ENCODE peak calls at places on chromosomes 2 and 18, in ten cellular contexts. U is left ventricle myocardium inferior, Y is epithelial cell of esophagus, A is choroid plexus epithelial cell, S is testis, V is keratinocyte, Z is BE2C, C is AG04450, G is A549, H is upper lobe of right lung. F is an unnamed sample.
A peak's percentile ranks its signal among the peaks of the same experiment; 100 is the strongest.

GRCh38 chr2:54557601-54558187 is 101.6 kb downstream of the SPTBN1 start:
- DNase-seq in U (peak; percentile 56), Y (peak; percentile 69), A (no peak), S (peak; percentile 67), V (no peak), Z (peak; percentile 57), C (no peak), G (peak; percentile 33), H (peak; percentile 82), F (peak; percentile 86)

GRCh38 chr18:72201032-72201431 is 343.1 kb downstream of the CBLN2 start:
- DNase-seq in U (no peak), Y (no peak), A (peak; percentile 1), S (no peak), V (no peak), Z (no peak), C (no peak), G (no peak), H (no peak), F (no peak)

GRCh38 chr2:118815314-118815713 is 32.1 kb downstream of the EN1 start:
- DNase-seq in U (no peak), Y (no peak), A (no peak), S (no peak), V (no peak), Z (no peak), C (no peak), G (no peak), H (no peak), F (no peak)

GRCh38 chr2:82507657-82508056 is 1951.4 kb downstream of the SUCLG1 start:
- DNase-seq in U (no peak), Y (no peak), A (no peak), S (no peak), V (no peak), Z (no peak), C (no peak), G (no peak), H (no peak), F (no peak)

GRCh38 chr2:114442545-114442944 is at the start of gene DPP10:
- DNase-seq in U (no peak), Y (peak; percentile 15), A (peak; percentile 0), S (peak; percentile 39), V (no peak), Z (no peak), C (no peak), G (no peak), H (no peak), F (peak; percentile 48)

GRCh38 chr2:135820003-135820618 is 16.9 kb downstream of the LCT start:
- DNase-seq in U (no peak), Y (no peak), A (peak; percentile 51), S (no peak), V (no peak), Z (no peak), C (peak; percentile 20), G (no peak), H (no peak), F (no peak)

GRCh38 chr2:78861546-78861945 is 164.0 kb upstream of the REG3G start:
- DNase-seq in U (no peak), Y (no peak), A (peak; percentile 31), S (peak; percentile 28), V (no peak), Z (peak; percentile 28), C (no peak), G (peak; percentile 8), H (no peak), F (no peak)

GRCh38 chr2:102971661-102972060 is 209.8 kb downstream of the TMEM182 start:
- DNase-seq in U (no peak), Y (no peak), A (no peak), S (no peak), V (no peak), Z (no peak), C (no peak), G (no peak), H (no peak), F (no peak)

GRCh38 chr2:12330916-12331315 is 385.8 kb upstream of the TRIB2 start:
- DNase-seq in U (no peak), Y (peak; percentile 59), A (peak; percentile 75), S (no peak), V (no peak), Z (no peak), C (no peak), G (no peak), H (no peak), F (no peak)

GRCh38 chr18:25862881-25863600 is 227.4 kb downstream of the SS18 start:
- DNase-seq in U (no peak), Y (no peak), A (no peak), S (no peak), V (no peak), Z (no peak), C (no peak), G (no peak), H (no peak), F (no peak)

GRCh38 chr2:168796090-168796577 is 6.3 kb upstream of the NOSTRIN start:
- DNase-seq in U (no peak), Y (no peak), A (no peak), S (no peak), V (no peak), Z (no peak), C (no peak), G (no peak), H (no peak), F (no peak)

DNA sequence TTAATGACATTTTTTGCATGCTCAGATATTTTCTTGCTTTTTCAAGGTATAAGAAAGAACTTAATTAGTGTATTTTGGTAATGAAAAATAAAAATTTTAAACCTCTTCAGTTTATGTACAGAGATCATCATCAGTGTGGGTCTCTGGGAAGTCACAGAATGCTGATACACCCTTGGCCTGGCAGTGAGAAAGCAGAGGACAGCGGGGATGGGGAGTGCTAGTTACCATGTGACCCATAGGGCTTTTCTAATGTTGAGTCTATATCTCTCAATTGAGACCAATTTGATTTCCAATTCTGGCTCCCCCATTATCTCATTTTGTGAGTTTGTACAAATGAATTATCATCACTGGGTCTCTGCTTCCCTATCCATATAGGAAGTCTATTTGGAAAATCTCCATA is 305.7 kb downstream of the CYRIA start:
- DNase-seq in U (no peak), Y (no peak), A (no peak), S (no peak), V (no peak), Z (peak; percentile 96), C (no peak), G (no peak), H (no peak), F (no peak)
- H3K4me3 ChIP-seq in U (no peak overlapping the region), Y (no peak overlapping the region), A (no peak overlapping the region), S (no peak overlapping the region), V (no peak overlapping the region), Z (no peak overlapping the region), C (no peak overlapping the region), G (no peak overlapping the region), H (no peak overlapping the region), F (no peak overlapping the region)

DNA sequence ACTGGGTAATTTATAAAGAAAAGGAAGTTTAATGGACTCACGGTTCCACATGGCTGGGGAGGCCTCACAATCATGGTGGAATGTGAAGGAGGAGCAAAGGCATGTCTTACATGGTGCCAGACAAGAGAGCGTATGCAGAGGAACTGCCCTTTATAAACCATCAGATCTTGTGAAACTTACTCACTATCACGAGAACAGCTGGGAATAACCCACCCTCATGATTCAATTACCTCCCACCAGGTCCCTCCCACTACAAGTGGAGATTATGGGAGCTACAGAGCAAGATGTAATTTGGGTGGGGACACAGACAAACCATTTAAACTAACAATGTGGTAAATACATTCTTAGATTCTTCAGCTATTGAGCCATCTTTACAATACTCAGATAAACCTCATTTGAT is 176.1 kb downstream of the SH3BP4 start:
- DNase-seq in U (no peak), Y (no peak), A (peak; percentile 16), S (no peak), V (no peak), Z (no peak), C (no peak), G (no peak), H (no peak), F (no peak)
- H3K4me3 ChIP-seq in U (no peak overlapping the region), Y (no peak overlapping the region), A (no peak overlapping the region), S (no peak overlapping the region), V (no peak overlapping the region), Z (no peak overlapping the region), C (no peak overlapping the region), G (no peak overlapping the region), H (no peak overlapping the region), F (no peak overlapping the region)

GRCh38 chr2:30346475-30347169 is 100.4 kb upstream of the LCLAT1 start:
- DNase-seq in U (peak; percentile 84), Y (no peak), A (no peak), S (peak; percentile 62), V (no peak), Z (no peak), C (no peak), G (no peak), H (peak; percentile 67), F (peak; percentile 90)
- H3K4me3 ChIP-seq in U (peak overlapping the region; percentile 69), Y (no peak overlapping the region), A (no peak overlapping the region), S (no peak overlapping the region), V (no peak overlapping the region), Z (no peak overlapping the region), C (no peak overlapping the region), G (no peak overlapping the region), H (peak overlapping the region; percentile 43), F (no peak overlapping the region)

DNA sequence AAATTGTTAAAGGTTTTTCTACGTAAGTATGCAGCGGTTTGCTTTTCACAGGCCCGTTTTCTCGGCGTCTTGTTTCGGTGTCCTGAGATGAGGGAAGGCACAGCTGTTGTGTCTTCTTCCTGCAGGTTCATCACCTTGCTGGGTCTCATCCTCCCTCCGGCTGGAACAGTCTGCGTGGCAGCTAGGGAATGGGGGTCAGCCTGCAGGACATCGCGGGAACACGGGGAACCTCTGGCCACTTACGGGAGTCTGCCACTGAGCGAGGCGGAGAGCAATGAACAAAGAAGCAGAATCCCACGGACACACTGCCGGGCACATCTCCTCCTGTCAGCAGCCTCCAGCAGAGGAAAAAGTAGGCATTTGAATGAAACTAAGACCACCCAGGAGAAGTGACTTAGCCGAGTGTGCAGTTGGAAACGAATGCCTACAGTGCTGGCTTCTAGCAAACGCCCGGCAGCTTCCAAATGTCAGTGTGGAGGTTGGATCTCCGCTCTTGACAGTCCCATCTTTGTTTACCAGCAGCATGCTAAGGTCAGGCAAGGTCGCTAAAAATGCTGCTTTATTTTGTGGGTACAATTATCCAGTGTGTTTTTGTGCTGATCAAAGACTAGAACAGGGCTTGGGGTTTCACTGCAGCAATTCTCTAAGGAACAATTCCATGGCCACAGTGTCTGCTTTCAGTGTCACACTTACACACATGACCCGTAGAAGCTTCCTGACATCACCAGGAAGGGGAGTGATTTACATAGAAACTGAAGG is 109.8 kb upstream of the SEC11C start:
- DNase-seq in U (no peak), Y (no peak), A (no peak), S (no peak), V (no peak), Z (no peak), C (no peak), G (no peak), H (no peak), F (no peak)
- H3K4me3 ChIP-seq in U (no peak overlapping the region), Y (no peak overlapping the region), A (no peak overlapping the region), S (no peak overlapping the region), V (no peak overlapping the region), Z (no peak overlapping the region), C (no peak overlapping the region), G (no peak overlapping the region), H (no peak overlapping the region), F (no peak overlapping the region)

GRCh38 chr2:179460101-179460500 is 195.5 kb upstream of the SESTD1 start:
- DNase-seq in U (no peak), Y (no peak), A (no peak), S (no peak), V (no peak), Z (no peak), C (no peak), G (no peak), H (no peak), F (no peak)
- H3K4me3 ChIP-seq in U (no peak overlapping the region), Y (no peak overlapping the region), A (no peak overlapping the region), S (no peak overlapping the region), V (no peak overlapping the region), Z (no peak overlapping the region), C (no peak overlapping the region), G (no peak overlapping the region), H (no peak overlapping the region), F (no peak overlapping the region)